ENCODE peak calls at places on chromosomes 5 and 9, in five cellular contexts. One of them, this sample, is unnamed.

GRCh38 chr9:130759738-130760137 is 66.2 kb downstream of the EXOSC2 start:
- DNase-seq in A549: no peak
- DNase-seq in neural progenitor cell: no peak
- DNase-seq in PC-3: no peak
- DNase-seq in heart left ventricle: no peak
- DNase-seq in this sample: no peak

GRCh38 chr9:74413876-74414275 is 83.3 kb upstream of the RORB start:
- DNase-seq in heart left ventricle: no peak
- DNase-seq in A549: no peak
- DNase-seq in neural progenitor cell: no peak
- DNase-seq in PC-3: no peak
- DNase-seq in this sample: no peak

GRCh38 chr5:30698217-30698616 is 495.3 kb upstream of the CDH6 start:
- DNase-seq in heart left ventricle: peak; percentile 13
- DNase-seq in A549: no peak
- DNase-seq in neural progenitor cell: no peak
- DNase-seq in PC-3: no peak
- DNase-seq in this sample: no peak

GRCh38 chr5:1793301-1793740 is 6.3 kb downstream of the MRPL36 start:
- DNase-seq in A549: no peak
- DNase-seq in heart left ventricle: no peak
- DNase-seq in neural progenitor cell: no peak
- DNase-seq in PC-3: no peak
- DNase-seq in this sample: peak; percentile 32

GRCh38 chr5:42689391-42689790 is 67.2 kb upstream of the CCDC152 start:
- DNase-seq in PC-3: peak; percentile 18
- DNase-seq in neural progenitor cell: no peak
- DNase-seq in A549: no peak
- DNase-seq in heart left ventricle: no peak
- DNase-seq in this sample: no peak

GRCh38 chr5:9166202-9167147 is 379.4 kb downstream of the SEMA5A start:
- DNase-seq in heart left ventricle: no peak
- DNase-seq in PC-3: no peak
- DNase-seq in neural progenitor cell: no peak
- DNase-seq in A549: no peak
- DNase-seq in this sample: no peak

GRCh38 chr9:4984171-4984570 is 901 bp upstream of the JAK2 start:
- DNase-seq in PC-3: peak; percentile 36
- DNase-seq in A549: peak; percentile 59
- DNase-seq in neural progenitor cell: no peak
- DNase-seq in heart left ventricle: no peak
- DNase-seq in this sample: no peak

GRCh38 chr9:127550277-127550676 is 61.8 kb upstream of the STXBP1 start:
- DNase-seq in A549: no peak
- DNase-seq in heart left ventricle: no peak
- DNase-seq in neural progenitor cell: no peak
- DNase-seq in PC-3: no peak
- DNase-seq in this sample: no peak

GRCh38 chr9:36844961-36845360 is 189.1 kb downstream of the PAX5 start:
- DNase-seq in PC-3: no peak
- DNase-seq in A549: no peak
- DNase-seq in heart left ventricle: no peak
- DNase-seq in neural progenitor cell: no peak
- DNase-seq in this sample: no peak

DNA sequence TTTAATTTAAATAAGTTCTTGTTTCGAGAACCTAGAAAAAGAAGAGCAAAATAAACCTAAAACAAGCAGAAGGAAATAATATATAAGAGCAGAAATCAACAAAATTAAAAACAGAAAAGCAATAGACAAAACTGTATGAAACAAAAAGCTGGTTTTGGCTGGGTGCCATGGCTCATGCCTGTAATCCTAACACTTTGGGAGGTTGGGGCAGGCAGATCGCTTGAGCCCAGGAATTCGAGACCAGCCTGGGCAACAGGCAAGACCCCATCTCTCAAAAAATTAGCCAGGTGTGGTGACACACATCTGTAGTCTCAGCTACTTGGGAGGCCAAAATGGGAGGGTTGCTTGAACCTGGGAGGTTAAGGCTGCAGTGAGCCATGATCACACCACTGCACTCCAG is 59.2 kb upstream of the OTP start:
- DNase-seq in neural progenitor cell: no peak
- DNase-seq in PC-3: no peak
- DNase-seq in A549: no peak
- DNase-seq in heart left ventricle: no peak
- DNase-seq in this sample: no peak
- TF ChIP-seq CTCF in neural progenitor cell: no peak
- TF ChIP-seq CTCF in PC-3: no peak
- TF ChIP-seq CTCF in A549: no peak
- TF ChIP-seq CTCF in heart left ventricle: no peak
- TF ChIP-seq CTCF in this sample: no peak

GRCh38 chr9:14399736-14400657 is 86.1 kb upstream of the NFIB start:
- DNase-seq in A549: no peak
- DNase-seq in PC-3: no peak
- DNase-seq in neural progenitor cell: no peak
- DNase-seq in heart left ventricle: no peak
- DNase-seq in this sample: no peak

GRCh38 chr9:14396171-14396570 is 82.2 kb upstream of the NFIB start:
- DNase-seq in neural progenitor cell: no peak
- DNase-seq in A549: no peak
- DNase-seq in heart left ventricle: peak; percentile 59
- DNase-seq in PC-3: no peak
- DNase-seq in this sample: no peak

GRCh38 chr9:14405176-14405575 is 91.2 kb upstream of the NFIB start:
- DNase-seq in A549: no peak
- DNase-seq in PC-3: no peak
- DNase-seq in heart left ventricle: no peak
- DNase-seq in neural progenitor cell: no peak
- DNase-seq in this sample: no peak

GRCh38 chr9:14403112-14403511 is 89.2 kb upstream of the NFIB start:
- DNase-seq in neural progenitor cell: no peak
- DNase-seq in heart left ventricle: no peak
- DNase-seq in PC-3: no peak
- DNase-seq in A549: no peak
- DNase-seq in this sample: no peak

GRCh38 chr9:14400658-14400995 is 86.7 kb upstream of the NFIB start:
- DNase-seq in A549: peak; percentile 67
- DNase-seq in neural progenitor cell: peak; percentile 63
- DNase-seq in heart left ventricle: peak; percentile 62
- DNase-seq in PC-3: peak; percentile 78
- DNase-seq in this sample: peak; percentile 82
- H3K4me3 ChIP-seq in A549: no peak overlapping the region
- H3K4me3 ChIP-seq in neural progenitor cell: no peak overlapping the region
- H3K4me3 ChIP-seq in heart left ventricle: peak overlapping the region; percentile 20
- H3K4me3 ChIP-seq in PC-3: peak overlapping the region; percentile 58
- H3K4me3 ChIP-seq in this sample: no peak overlapping the region

GRCh38 chr5:93252165-93252564 is 328.9 kb downstream of the NR2F1-AS1 start:
- DNase-seq in PC-3: no peak
- DNase-seq in A549: peak; percentile 17
- DNase-seq in heart left ventricle: no peak
- DNase-seq in neural progenitor cell: peak; percentile 10
- DNase-seq in this sample: no peak
- TF ChIP-seq CTCF in PC-3: peak; percentile 30
- TF ChIP-seq CTCF in A549: no peak
- TF ChIP-seq CTCF in heart left ventricle: no peak
- TF ChIP-seq CTCF in neural progenitor cell: no peak
- TF ChIP-seq CTCF in this sample: peak; percentile 18

GRCh38 chr5:58530942-58531490 is 39.8 kb downstream of the GAPT start:
- DNase-seq in A549: no peak
- DNase-seq in neural progenitor cell: no peak
- DNase-seq in heart left ventricle: no peak
- DNase-seq in PC-3: no peak
- DNase-seq in this sample: no peak
- H3K4me3 ChIP-seq in A549: no peak overlapping the region
- H3K4me3 ChIP-seq in neural progenitor cell: no peak overlapping the region
- H3K4me3 ChIP-seq in heart left ventricle: no peak overlapping the region
- H3K4me3 ChIP-seq in PC-3: no peak overlapping the region
- H3K4me3 ChIP-seq in this sample: no peak overlapping the region

GRCh38 chr9:95181226-95181818 is 136.2 kb downstream of the FANCC start:
- DNase-seq in A549: no peak
- DNase-seq in neural progenitor cell: no peak
- DNase-seq in PC-3: peak; percentile 56
- DNase-seq in heart left ventricle: no peak
- DNase-seq in this sample: peak; percentile 19

GRCh38 chr9:95177617-95178016 is 139.9 kb downstream of the FANCC start:
- DNase-seq in A549: no peak
- DNase-seq in PC-3: no peak
- DNase-seq in neural progenitor cell: no peak
- DNase-seq in heart left ventricle: no peak
- DNase-seq in this sample: no peak

GRCh38 chr9:95185931-95186330 is 131.6 kb downstream of the FANCC start:
- DNase-seq in PC-3: no peak
- DNase-seq in neural progenitor cell: no peak
- DNase-seq in A549: no peak
- DNase-seq in heart left ventricle: no peak
- DNase-seq in this sample: no peak

GRCh38 chr9:95181845-95182244 is 135.7 kb downstream of the FANCC start:
- DNase-seq in A549: no peak
- DNase-seq in neural progenitor cell: no peak
- DNase-seq in PC-3: no peak
- DNase-seq in heart left ventricle: no peak
- DNase-seq in this sample: no peak

DNA sequence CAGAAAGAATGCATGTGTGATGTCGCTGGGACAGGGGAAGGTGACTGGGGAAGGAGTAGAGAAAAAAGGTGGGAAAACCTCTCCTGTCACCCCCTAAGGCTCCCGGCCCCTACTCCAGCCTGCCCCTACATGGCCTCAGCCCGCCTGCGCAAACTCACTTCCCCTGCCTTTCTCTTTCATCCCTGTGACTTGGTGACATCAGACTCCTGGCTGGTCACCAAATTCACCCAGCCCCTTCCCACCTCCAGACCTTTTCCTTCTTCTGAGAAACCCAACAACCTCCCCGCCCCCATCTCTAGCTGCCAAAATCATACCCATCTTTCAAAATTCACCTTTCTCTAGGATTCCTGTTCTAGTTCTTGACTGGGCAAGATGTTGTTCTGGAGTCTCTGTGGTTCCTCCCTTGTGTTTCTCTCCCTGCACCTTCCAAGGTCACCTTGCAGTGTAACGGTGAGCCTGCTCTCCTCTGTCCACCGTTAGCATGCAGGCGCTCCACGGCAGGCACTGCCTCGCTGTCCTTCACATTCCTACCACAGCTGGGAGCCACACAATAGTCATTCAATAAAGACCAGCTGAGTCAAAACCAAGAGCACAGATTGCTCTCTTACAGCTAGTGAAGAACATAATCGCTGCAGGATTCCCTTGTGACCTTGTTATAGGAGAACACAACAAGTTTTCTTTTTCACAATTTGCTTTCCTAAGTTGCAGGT is 134.5 kb downstream of the FANCC start:
- DNase-seq in neural progenitor cell: peak; percentile 48
- DNase-seq in PC-3: no peak
- DNase-seq in A549: peak; percentile 7
- DNase-seq in heart left ventricle: no peak
- DNase-seq in this sample: peak; percentile 51
- TF ChIP-seq CTCF in neural progenitor cell: peak; percentile 41
- TF ChIP-seq CTCF in PC-3: no peak
- TF ChIP-seq CTCF in A549: no peak
- TF ChIP-seq CTCF in heart left ventricle: peak; percentile 48
- TF ChIP-seq CTCF in this sample: peak; percentile 48

DNA sequence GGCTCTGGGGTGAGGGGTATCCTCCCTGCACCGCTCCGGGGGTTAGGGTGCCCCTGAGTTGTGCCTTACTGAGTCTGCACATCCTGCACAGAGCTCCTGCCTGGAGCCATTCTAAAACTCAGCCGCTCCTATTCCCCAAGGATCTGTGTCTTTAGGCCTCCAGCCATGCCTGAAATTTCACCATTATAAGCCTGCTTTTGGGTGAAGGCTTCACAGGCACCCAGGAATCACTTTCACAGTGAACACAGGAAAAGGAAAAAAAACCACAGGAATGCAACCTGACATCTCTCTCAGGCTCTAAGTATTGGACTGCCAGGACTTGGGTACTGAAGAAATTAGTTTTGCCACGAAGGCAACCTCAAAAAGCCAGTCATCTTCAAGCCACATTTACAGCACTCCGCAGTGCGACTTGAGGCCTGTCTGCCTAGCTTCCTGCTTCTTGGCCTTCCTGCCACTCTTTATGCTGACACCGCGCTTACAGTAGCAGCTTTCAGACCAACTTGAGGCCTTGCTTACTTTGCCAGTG is 30.9 kb downstream of the GALNT10 start:
- DNase-seq in PC-3: peak; percentile 84
- DNase-seq in heart left ventricle: peak; percentile 48
- DNase-seq in neural progenitor cell: peak; percentile 39
- DNase-seq in A549: no peak
- DNase-seq in this sample: peak; percentile 93
- H3K4me3 ChIP-seq in PC-3: peak overlapping the region; percentile 2
- H3K4me3 ChIP-seq in heart left ventricle: no peak overlapping the region
- H3K4me3 ChIP-seq in neural progenitor cell: no peak overlapping the region
- H3K4me3 ChIP-seq in A549: no peak overlapping the region
- H3K4me3 ChIP-seq in this sample: no peak overlapping the region